ENCODE peak calls at places on chromosomes 6 and 20, in nine cellular contexts. G is tibial artery, Q is lung, P is adrenal gland, W is AG09309, Z is NB4, D is WERI-Rb-1, I is heart right ventricle, J is mucosa of descending colon. L is an unnamed sample.

GRCh38 chr6:42403415-42403814 is 48.3 kb downstream of the TRERF1 start:
- DNase-seq in Z (no peak), D (no peak), J (no peak), Q (no peak), P (no peak), G (no peak), W (no peak), I (no peak), L (no peak)

GRCh38 chr6:167755461-167755860 is 71.2 kb upstream of the AFDN start:
- DNase-seq in Z (no peak), P (no peak), D (no peak), J (no peak), G (peak), Q (no peak), I (no peak), W (no peak), L (no peak)

GRCh38 chr20:40689943-40690835 is 1.2 kb upstream of the MAFB start:
- DNase-seq in G (peak), Z (peak), J (peak), I (peak), P (peak), W (peak), Q (peak), D (peak), L (peak)

GRCh38 chr6:15365273-15365687 is 119.4 kb downstream of the JARID2 start:
- DNase-seq in J (peak), I (peak), P (peak), D (peak), Z (peak), Q (peak), G (peak), W (peak), L (peak)

GRCh38 chr6:142926494-142927273 is 18.3 kb downstream of the HIVEP2 start:
- DNase-seq in Q (peak), W (no peak), D (peak), J (peak), I (peak), G (peak), P (peak), Z (peak), L (peak)

GRCh38 chr20:39631557-39631956 is 669.4 kb downstream of the DHX35 start:
- DNase-seq in D (no peak), G (no peak), I (no peak), P (no peak), Z (no peak), Q (no peak), J (no peak), W (no peak), L (no peak)

GRCh38 chr20:59564171-59564570 is 40.2 kb upstream of the PHACTR3 start:
- DNase-seq in G (no peak), P (no peak), Q (no peak), W (no peak), I (no peak), Z (no peak), J (no peak), D (no peak), L (peak)

GRCh38 chr6:7615611-7616383 is 25.8 kb downstream of the SNRNP48 start:
- DNase-seq in G (no peak), P (peak), W (no peak), Q (no peak), D (peak), I (peak), J (no peak), Z (peak), L (peak)

GRCh38 chr20:63942250-63943006 is 13.8 kb downstream of the UCKL1 start:
- DNase-seq in I (no peak), P (no peak), D (peak), W (no peak), Q (peak), G (peak), J (peak), Z (peak), L (peak)

DNA sequence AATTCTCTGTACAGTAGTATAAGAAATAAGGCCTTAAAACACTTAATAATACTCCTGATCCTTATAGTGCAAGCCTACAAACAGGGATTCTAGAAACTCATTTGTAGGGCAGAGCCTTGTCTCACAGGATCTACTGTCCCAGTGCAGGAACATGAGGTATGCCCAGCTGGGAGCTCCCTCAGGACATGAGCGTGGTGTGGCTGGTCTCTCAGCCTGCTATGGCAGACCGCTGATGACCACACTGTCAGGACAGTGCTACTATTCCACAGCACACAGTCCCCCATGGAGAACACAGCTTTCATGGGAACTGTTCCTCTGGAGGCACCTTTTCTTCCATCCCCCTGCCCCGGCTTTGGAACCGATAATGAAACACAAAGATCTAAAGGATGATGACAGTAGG is 53.0 kb downstream of the SERAC1 start:
- DNase-seq in I (no peak), Z (no peak), G (no peak), Q (no peak), J (no peak), W (no peak), P (no peak), D (no peak), L (no peak)
- TF ChIP-seq CTCF in I (no peak), Z (no peak), G (no peak), Q (no peak), J (no peak), W (no peak), P (no peak), D (no peak), L (no peak)

GRCh38 chr6:10424005-10424404 is 9.1 kb upstream of the TFAP2A start:
- DNase-seq in W (no peak), Q (no peak), Z (peak), J (no peak), I (no peak), D (peak), G (no peak), P (no peak), L (peak)
- TF ChIP-seq CTCF in W (peak), Q (no peak), Z (peak), J (no peak), I (no peak), D (peak), G (no peak), P (no peak), L (no peak)

DNA sequence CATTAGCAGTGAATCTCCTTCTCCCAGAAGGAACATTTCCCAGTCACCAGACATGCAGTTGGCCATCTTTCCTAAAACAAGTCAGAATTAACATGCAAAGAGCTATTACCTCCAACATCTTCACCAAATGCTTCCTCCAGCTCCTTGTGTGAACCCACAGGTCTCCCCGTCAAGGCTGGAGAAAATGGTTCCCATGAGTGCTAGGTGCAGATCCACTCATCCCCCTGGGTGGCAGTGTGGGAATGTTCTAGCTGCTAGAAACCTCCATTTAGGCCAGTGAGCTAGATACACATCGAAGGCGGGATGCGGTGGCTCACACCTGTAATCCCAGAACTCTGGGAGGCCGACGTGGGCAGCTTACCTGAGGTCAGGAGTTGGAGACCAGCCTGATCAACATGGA is 603.9 kb upstream of the SLC35B3 start:
- DNase-seq in Z (no peak), I (no peak), W (no peak), D (peak), Q (no peak), P (peak), G (no peak), J (no peak), L (no peak)
- TF ChIP-seq CTCF in Z (no peak), I (no peak), W (peak), D (peak), Q (no peak), P (no peak), G (no peak), J (no peak), L (no peak)

DNA sequence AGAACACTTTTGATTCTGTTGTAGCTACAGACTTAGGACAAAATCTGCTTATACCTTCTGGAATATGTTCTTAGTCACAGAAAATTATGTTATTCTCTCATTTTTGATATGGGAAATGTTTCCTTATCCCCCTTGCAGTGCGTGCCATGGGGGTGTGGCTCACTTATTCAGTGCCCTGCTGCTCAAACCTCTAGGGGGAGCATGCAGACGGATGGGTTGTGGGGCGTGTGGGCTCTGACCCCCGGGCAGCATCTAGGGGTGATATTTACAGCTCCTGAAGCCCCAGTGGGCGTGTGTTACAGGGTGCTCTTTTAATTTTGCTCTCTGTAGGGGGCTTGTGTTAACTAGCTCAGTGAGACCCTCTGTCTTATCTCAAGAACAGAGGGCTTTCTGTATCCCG is 61.3 kb upstream of the FERMT1 start:
- DNase-seq in J (no peak), P (no peak), G (no peak), Z (peak), D (no peak), W (no peak), Q (no peak), I (no peak), L (no peak)
- TF ChIP-seq CTCF in J (no peak), P (no peak), G (no peak), Z (peak), D (no peak), W (no peak), Q (no peak), I (no peak), L (no peak)

DNA sequence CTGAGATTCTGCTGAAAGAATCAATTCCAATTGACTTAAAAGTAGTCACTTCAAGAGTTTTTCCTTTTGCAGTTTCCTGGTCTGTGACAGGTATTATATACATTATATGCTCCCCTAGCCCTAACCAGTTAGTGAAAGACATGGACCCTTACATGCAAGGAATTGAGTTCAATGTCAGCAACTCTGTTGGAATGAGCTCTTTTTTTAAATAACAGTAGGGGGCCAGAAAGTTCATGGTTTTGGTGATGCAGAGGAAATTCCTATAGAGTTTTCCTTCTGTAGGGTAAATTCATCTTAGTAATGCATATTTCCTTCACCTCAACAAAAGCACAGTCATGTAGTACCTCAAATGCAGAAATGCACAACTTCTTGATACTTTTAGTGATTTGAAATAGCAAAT is 172.2 kb downstream of the KIF6 start:
- DNase-seq in P (no peak), J (no peak), Z (no peak), D (no peak), W (no peak), G (no peak), I (no peak), Q (no peak), L (no peak)
- TF ChIP-seq CTCF in P (no peak), J (no peak), Z (no peak), D (no peak), W (no peak), G (no peak), I (no peak), Q (no peak), L (no peak)

GRCh38 chr20:17869295-17869994 is 99.1 kb downstream of the SNX5 start:
- DNase-seq in W (no peak), Z (no peak), I (no peak), G (no peak), P (no peak), J (no peak), Q (no peak), D (no peak), L (no peak)
- TF ChIP-seq CTCF in W (no peak), Z (no peak), I (no peak), G (no peak), P (no peak), J (no peak), Q (no peak), D (no peak), L (no peak)

GRCh38 chr20:43404880-43405279 is 52.8 kb upstream of the SRSF6 start:
- DNase-seq in J (no peak), D (peak), Z (peak), W (no peak), P (no peak), I (no peak), G (no peak), Q (peak), L (peak)
- TF ChIP-seq CTCF in J (no peak), D (peak), Z (peak), W (peak), P (no peak), I (no peak), G (no peak), Q (no peak), L (peak)

DNA sequence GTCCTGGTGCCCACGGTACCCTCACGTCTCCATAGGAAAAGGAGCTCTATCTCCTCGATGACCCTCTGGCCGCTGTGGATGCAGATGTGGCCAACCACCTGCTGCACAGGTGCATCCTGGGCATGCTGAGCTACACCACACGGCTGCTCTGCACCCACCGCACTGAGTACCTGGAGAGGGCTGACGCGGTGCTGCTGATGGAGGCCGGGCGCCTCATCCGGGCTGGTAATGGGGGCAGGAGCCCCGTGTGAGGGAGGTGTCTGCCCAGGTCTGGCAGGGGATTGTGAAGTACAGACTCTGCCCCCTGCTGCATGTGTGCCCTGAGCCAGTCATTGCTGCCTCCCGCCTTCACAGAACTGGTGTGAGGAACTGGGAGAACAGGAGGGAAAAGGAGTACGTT is 12.4 kb downstream of the DLK2 start:
- DNase-seq in I (no peak), W (no peak), P (no peak), Z (no peak), G (no peak), J (no peak), Q (no peak), D (no peak), L (no peak)
- TF ChIP-seq CTCF in I (no peak), W (no peak), P (no peak), Z (no peak), G (no peak), J (no peak), Q (no peak), D (peak), L (no peak)

L was measured in GM10248.